ENCODE peak calls at places on chromosomes 2 and 18, in six cellular contexts. M is Caco-2, Q is left ventricle myocardium inferior, U is MM.1S, K is astrocyte, B is IMR-90. R is an unnamed sample. For H3K4me1 and H3K36me3, the result is how much of the 10 kb centered on the place peaks cover.

GRCh38 chr18:26956894-26957293 is 91.4 kb upstream of the AQP4 start:
- DNase-seq in M (no peak), Q (no peak), U (no peak), K (no peak), B (no peak), R (no peak)

GRCh38 chr2:230054079-230054478 is 14.6 kb downstream of the SLC16A14 start:
- DNase-seq in M (no peak), Q (no peak), U (no peak), K (peak), B (peak), R (no peak)

GRCh38 chr2:138447889-138448570 is 53.5 kb upstream of the SPOPL start:
- DNase-seq in M (no peak), Q (no peak), U (no peak), K (no peak), B (no peak), R (no peak)

GRCh38 chr18:79410731-79411613 is 15.2 kb downstream of the NFATC1 start:
- DNase-seq in M (no peak), Q (peak), U (no peak), K (no peak), B (no peak), R (no peak)

GRCh38 chr18:3157086-3157485 is 62.7 kb downstream of the MYOM1 start:
- DNase-seq in M (no peak), Q (no peak), U (no peak), K (no peak), B (no peak), R (no peak)

GRCh38 chr2:8653485-8653884 is 28.4 kb upstream of the ID2 start:
- DNase-seq in M (no peak), Q (no peak), U (no peak), K (no peak), B (no peak), R (no peak)

GRCh38 chr2:150601280-150602038 is 114.0 kb upstream of the RND3 start:
- DNase-seq in M (no peak), Q (no peak), U (no peak), K (peak), B (peak), R (peak)

GRCh38 chr18:79951545-79952456 is at the start of gene SLC66A2:
- DNase-seq in M (peak), Q (peak), U (peak), K (peak), B (peak), R (peak)

GRCh38 chr2:178377046-178377445 is 73.9 kb downstream of the PRKRA start:
- DNase-seq in M (no peak), Q (no peak), U (no peak), K (no peak), B (no peak), R (no peak)

GRCh38 chr2:143259368-143259958 is 130.2 kb downstream of the ARHGAP15 start:
- DNase-seq in M (peak), Q (peak), U (peak), K (peak), B (peak), R (peak)

GRCh38 chr2:171365232-171365631 is 68.6 kb downstream of the METTL8 start:
- DNase-seq in M (no peak), Q (no peak), U (no peak), K (peak), B (no peak), R (peak)

GRCh38 chr2:144324446-144325045 is 195.4 kb downstream of the ZEB2 start:
- DNase-seq in M (no peak), Q (no peak), U (no peak), K (peak), B (no peak), R (no peak)

GRCh38 chr18:24837065-24837464 is 376.6 kb downstream of the HRH4 start:
- DNase-seq in M (no peak), Q (no peak), U (no peak), K (peak), B (peak), R (no peak)

GRCh38 chr2:20574423-20574911 is 76.4 kb downstream of the HS1BP3 start:
- DNase-seq in M (no peak), Q (no peak), U (no peak), K (no peak), B (no peak), R (no peak)
- H3K4me1 ChIP-seq in M (under half), Q (half or more), U (under half), K (under half), B (under half), R (under half)

DNA sequence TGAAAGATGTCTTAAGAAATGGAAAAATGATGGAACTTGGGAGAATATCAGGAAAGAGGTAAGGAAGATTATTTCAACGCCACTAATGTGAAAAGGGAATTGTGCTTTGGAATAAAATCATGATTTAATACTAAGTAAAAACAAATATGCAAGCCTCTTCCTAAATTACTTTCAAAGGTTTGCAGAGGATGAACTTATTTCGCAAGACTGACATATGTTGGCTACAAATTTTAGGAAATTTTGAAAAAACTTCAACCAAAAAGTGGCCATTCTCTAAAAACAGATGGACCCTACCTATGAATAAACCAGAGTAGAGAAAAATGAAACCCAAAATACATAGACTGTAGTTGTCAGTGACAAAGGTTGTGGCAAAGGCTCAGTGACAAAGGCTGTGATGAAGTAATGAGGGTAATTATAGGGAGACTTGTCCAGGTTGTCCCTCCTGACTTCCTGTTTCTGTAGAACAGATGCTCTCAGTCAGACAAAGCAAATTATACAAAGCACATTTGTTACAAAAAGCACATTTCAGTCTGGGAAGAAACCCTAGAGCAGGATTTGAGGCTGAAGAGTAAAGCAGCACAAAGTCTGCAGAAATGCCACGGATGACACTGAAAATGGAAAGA is 39.5 kb downstream of the SFT2D3 start:
- DNase-seq in M (no peak), Q (no peak), U (no peak), K (no peak), B (no peak), R (peak)
- H3K36me3 ChIP-seq in M (under half), Q (under half), U (under half), K (under half), B (under half), R (under half)

DNA sequence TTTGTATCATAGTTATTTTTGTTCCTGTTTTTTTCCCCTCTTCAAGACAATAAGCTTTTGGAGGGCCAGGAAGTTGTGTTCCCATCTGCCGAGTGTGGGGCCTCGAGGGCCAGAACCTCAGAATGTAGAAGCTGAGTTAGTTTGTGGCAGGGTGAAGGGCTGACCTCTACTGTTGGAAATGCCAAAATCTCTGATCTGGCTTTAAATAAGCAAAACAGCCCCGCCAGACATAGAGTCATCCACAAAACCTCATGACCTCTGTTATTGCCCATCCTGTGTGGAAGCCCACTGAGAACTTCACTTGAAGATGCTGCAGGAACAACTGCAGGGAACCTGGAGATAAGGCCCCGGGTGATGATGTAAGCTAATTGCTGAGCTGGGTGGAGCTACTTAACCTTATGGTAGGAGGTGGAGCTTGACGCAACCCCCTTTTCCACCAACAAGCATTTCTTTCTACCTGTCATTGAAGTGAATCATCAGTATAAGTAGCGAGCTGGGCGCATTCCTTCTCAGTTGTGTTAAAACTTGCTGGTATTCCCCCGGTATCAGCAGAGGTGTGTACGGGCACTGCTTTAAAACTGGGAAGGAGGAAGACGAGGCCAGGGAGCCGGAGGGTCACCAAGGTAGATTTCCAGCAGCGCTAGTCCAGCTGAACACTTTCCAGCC is 177.2 kb downstream of the NEDD4L start:
- DNase-seq in M (peak), Q (no peak), U (no peak), K (peak), B (peak), R (peak)
- H3K4me1 ChIP-seq in M (under half), Q (under half), U (under half), K (under half), B (under half), R (under half)

GRCh38 chr2:216119986-216120385 is 10.8 kb downstream of the XRCC5 start:
- DNase-seq in M (no peak), Q (no peak), U (no peak), K (no peak), B (no peak), R (no peak)
- H3K36me3 ChIP-seq in M (under half), Q (half or more), U (under half), K (half or more), B (half or more), R (under half)

GRCh38 chr2:101818531-101819451 is 121.3 kb downstream of the MAP4K4 start:
- DNase-seq in M (no peak), Q (no peak), U (no peak), K (peak), B (peak), R (peak)

GRCh38 chr2:101823347-101823791 is 125.9 kb downstream of the MAP4K4 start:
- DNase-seq in M (peak), Q (no peak), U (peak), K (peak), B (peak), R (peak)

GRCh38 chr2:101821828-101822458 is 124.4 kb downstream of the MAP4K4 start:
- DNase-seq in M (no peak), Q (no peak), U (no peak), K (no peak), B (no peak), R (no peak)

GRCh38 chr2:101821059-101821805 is 123.7 kb downstream of the MAP4K4 start:
- DNase-seq in M (no peak), Q (no peak), U (no peak), K (no peak), B (peak), R (no peak)

GRCh38 chr2:101820519-101820918 is 123.0 kb downstream of the MAP4K4 start:
- DNase-seq in M (no peak), Q (no peak), U (no peak), K (peak), B (peak), R (no peak)
- H3K4me1 ChIP-seq in M (under half), Q (half or more), U (under half), K (half or more), B (under half), R (under half)

GRCh38 chr2:74877376-74877775 is 43.4 kb downstream of the HK2 start:
- DNase-seq in M (no peak), Q (no peak), U (no peak), K (no peak), B (no peak), R (no peak)
- H3K36me3 ChIP-seq in M (under half), Q (under half), U (under half), K (under half), B (half or more), R (under half)

GRCh38 chr2:239814136-239814916 is 210.8 kb downstream of the NDUFA10 start:
- DNase-seq in M (peak), Q (peak), U (no peak), K (no peak), B (no peak), R (peak)
- H3K4me1 ChIP-seq in M (under half), Q (under half), U (under half), K (under half), B (under half), R (under half)

GRCh38 chr2:9793156-9793917 is 49.9 kb upstream of the TAF1B start:
- DNase-seq in M (no peak), Q (peak), U (no peak), K (no peak), B (no peak), R (no peak)
- H3K36me3 ChIP-seq in M (under half), Q (under half), U (under half), K (under half), B (under half), R (under half)

DNA sequence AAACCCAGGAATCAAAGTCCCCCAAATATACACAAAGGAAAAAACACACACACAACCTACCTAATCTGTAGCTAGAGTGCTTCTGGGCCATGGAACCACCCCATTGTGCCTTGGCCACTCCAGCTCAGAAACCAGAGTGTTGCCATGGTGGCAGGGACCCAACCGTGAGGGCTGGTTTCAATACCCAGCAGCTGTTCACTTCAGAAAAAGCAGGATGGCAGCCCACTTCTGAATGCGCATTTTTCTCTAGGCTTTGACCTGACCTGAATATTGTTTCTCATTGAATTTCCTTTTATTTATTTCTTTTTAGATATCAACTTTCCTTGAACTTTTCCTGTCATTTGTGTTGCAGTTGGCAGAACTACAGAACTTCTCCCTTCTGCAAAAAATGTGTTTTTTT is 43.0 kb upstream of the EHBP1 start:
- DNase-seq in M (no peak), Q (no peak), U (no peak), K (no peak), B (no peak), R (no peak)
- H3K4me1 ChIP-seq in M (under half), Q (under half), U (under half), K (under half), B (under half), R (under half)